ENCODE peak calls at places on chromosomes 1 and 21, in six cellular contexts. G is GM20000; J is stimulated activated CD4-positive, alpha-beta T cell treated with anti-CD3 and anti-CD28 coated beads, TNF-alpha, amount 100 ng/mL, for 48 hours; H is Peyer's patch; Z is Calu3; Y is brain microvascular endothelial cell. E is an unnamed sample.

GRCh38 chr1:87472716-87473115 is 144.0 kb downstream of the LMO4 start:
- DNase-seq in G (no peak), J (no peak), H (no peak), Z (no peak), Y (no peak), E (no peak)

GRCh38 chr1:44030606-44031050 is 634 bp downstream of the SLC6A9 start:
- DNase-seq in G (peak; percentile 66), J (no peak), H (peak; percentile 66), Z (peak; percentile 70), Y (peak; percentile 24), E (peak; percentile 34)

GRCh38 chr1:206633708-206634121 is 1.6 kb upstream of the DYRK3 start:
- DNase-seq in G (no peak), J (no peak), H (no peak), Z (no peak), Y (peak; percentile 75), E (peak; percentile 35)

GRCh38 chr1:229526695-229527094 is 18.6 kb upstream of the NUP133 start:
- DNase-seq in G (no peak), J (no peak), H (no peak), Z (no peak), Y (no peak), E (no peak)

GRCh38 chr21:33690874-33691273 is 48.6 kb downstream of the ITSN1 start:
- DNase-seq in G (no peak), J (no peak), H (no peak), Z (no peak), Y (no peak), E (no peak)

GRCh38 chr1:48552420-48552819 is 80.4 kb upstream of the SPATA6 start:
- DNase-seq in G (peak; percentile 13), J (no peak), H (no peak), Z (peak; percentile 42), Y (no peak), E (peak; percentile 1)

GRCh38 chr1:174118726-174119125 is 40.6 kb upstream of the RABGAP1L start:
- DNase-seq in G (no peak), J (no peak), H (no peak), Z (no peak), Y (no peak), E (no peak)

GRCh38 chr1:231679109-231679508 is 52.5 kb downstream of the DISC1 start:
- DNase-seq in G (no peak), J (no peak), H (no peak), Z (no peak), Y (no peak), E (no peak)

GRCh38 chr21:33478858-33479678 is 706 bp downstream of the TMEM50B start:
- DNase-seq in G (peak; percentile 76), J (peak; percentile 5), H (peak; percentile 60), Z (peak; percentile 23), Y (no peak), E (peak; percentile 27)

GRCh38 chr1:83682132-83682531 is 316.8 kb downstream of the TTLL7 start:
- DNase-seq in G (no peak), J (no peak), H (no peak), Z (no peak), Y (no peak), E (no peak)

GRCh38 chr1:72439036-72439435 is 156.7 kb upstream of the NEGR1 start:
- DNase-seq in G (no peak), J (no peak), H (no peak), Z (no peak), Y (peak; percentile 45), E (no peak)

GRCh38 chr1:7250176-7250575 is 464.9 kb downstream of the CAMTA1 start:
- DNase-seq in G (no peak), J (no peak), H (no peak), Z (no peak), Y (no peak), E (no peak)

GRCh38 chr21:45541221-45542039 is 810 bp downstream of the SLC19A1 start:
- DNase-seq in G (peak; percentile 96), J (peak; percentile 61), H (peak; percentile 92), Z (peak; percentile 64), Y (no peak), E (peak; percentile 90)

GRCh38 chr1:194717941-194718340 is 1531.5 kb upstream of the B3GALT2 start:
- DNase-seq in G (no peak), J (no peak), H (no peak), Z (no peak), Y (no peak), E (no peak)

GRCh38 chr1:244590670-244591069 is 62.3 kb upstream of the DESI2 start:
- DNase-seq in G (no peak), J (no peak), H (no peak), Z (no peak), Y (no peak), E (no peak)

GRCh38 chr1:170125269-170125668 is 20.5 kb upstream of the NTMT2 start:
- DNase-seq in G (no peak), J (no peak), H (no peak), Z (no peak), Y (no peak), E (no peak)

E was measured in HL-60.